ENCODE peak calls at places on chromosome 1, in nine cellular contexts. G is Panc1, X is fibroblast of mammary gland, F is Calu3, Z is AG09309, H is HFFc6, W is dorsolateral prefrontal cortex, V is fibroblast of lung, M is nephron progenitor cell. B is an unnamed sample.

GRCh38 chr1:161705537-161705936 is 1.5 kb upstream of the FCRLA start:
- DNase-seq in G (no peak), V (no peak), Z (no peak), X (no peak), F (no peak), M (no peak), H (no peak), W (no peak), B (no peak)

GRCh38 chr1:24641646-24642151 is 1.4 kb upstream of the SRRM1 start:
- DNase-seq in G (no peak), F (no peak), W (peak), Z (no peak), V (peak), M (peak), X (peak), H (no peak), B (no peak)

GRCh38 chr1:65002508-65003315 is 36.4 kb upstream of the JAK1 start:
- DNase-seq in V (peak), H (peak), M (peak), X (peak), F (peak), Z (peak), G (peak), W (peak), B (no peak)

GRCh38 chr1:214615111-214615510 is 12.1 kb downstream of the CENPF start:
- DNase-seq in W (no peak), G (no peak), H (no peak), M (no peak), V (peak), X (peak), Z (no peak), F (no peak), B (no peak)

GRCh38 chr1:168674252-168674651 is 54.8 kb downstream of the DPT start:
- DNase-seq in G (no peak), V (no peak), M (no peak), W (no peak), X (no peak), Z (no peak), H (no peak), F (no peak), B (no peak)

GRCh38 chr1:14516974-14517812 is 81.3 kb upstream of the KAZN start:
- DNase-seq in V (peak), Z (peak), M (no peak), G (no peak), X (peak), H (no peak), F (no peak), W (no peak), B (no peak)

GRCh38 chr1:8312235-8313218 is 5.4 kb upstream of the SLC45A1 start:
- DNase-seq in W (no peak), V (no peak), H (no peak), Z (no peak), M (no peak), X (no peak), F (no peak), G (no peak), B (no peak)

GRCh38 chr1:116330342-116330652 is 42.7 kb upstream of the ATP1A1 start:
- DNase-seq in M (no peak), G (no peak), V (no peak), W (no peak), X (no peak), Z (no peak), H (no peak), F (no peak), B (no peak)

GRCh38 chr1:109782927-109783326 is 19.2 kb upstream of the EPS8L3 start:
- DNase-seq in X (no peak), V (no peak), W (no peak), H (no peak), G (no peak), Z (no peak), F (no peak), M (no peak), B (no peak)

GRCh38 chr1:201229771-201230635 is 39.4 kb downstream of the IGFN1 start:
- DNase-seq in H (peak), W (no peak), X (peak), M (no peak), G (no peak), V (peak), F (no peak), Z (peak), B (no peak)

GRCh38 chr1:147851149-147851548 is 51.4 kb upstream of the GJA8 start:
- DNase-seq in H (no peak), M (no peak), X (peak), W (no peak), G (peak), F (peak), V (no peak), Z (no peak), B (no peak)

GRCh38 chr1:203340112-203340804 is 10.7 kb downstream of the FMOD start:
- DNase-seq in F (peak), H (peak), W (peak), V (peak), G (no peak), Z (no peak), X (peak), M (peak), B (peak)

GRCh38 chr1:71930526-71930925 is 351.8 kb downstream of the NEGR1 start:
- DNase-seq in Z (no peak), F (no peak), H (peak), W (no peak), M (no peak), V (peak), X (no peak), G (no peak), B (no peak)

GRCh38 chr1:18657436-18658179 is 27.0 kb downstream of the PAX7 start:
- DNase-seq in F (no peak), M (no peak), V (no peak), G (no peak), W (no peak), Z (no peak), X (no peak), H (no peak), B (no peak)

GRCh38 chr1:211830330-211831142 is at the start of gene LPGAT1:
- DNase-seq in F (peak), V (peak), W (peak), G (no peak), M (peak), Z (no peak), X (peak), H (peak), B (peak)

GRCh38 chr1:228097333-228098081 is 5.6 kb downstream of the C1orf35 start:
- DNase-seq in V (no peak), H (no peak), F (no peak), M (no peak), W (no peak), X (no peak), Z (no peak), G (no peak), B (peak)

GRCh38 chr1:212234431-212235298 is 50.5 kb upstream of the PPP2R5A start:
- DNase-seq in G (peak), M (no peak), F (peak), H (peak), X (peak), V (peak), Z (peak), W (peak), B (no peak)

GRCh38 chr1:205259361-205259832 is 31.7 kb downstream of the TMCC2 start:
- DNase-seq in V (peak), F (no peak), H (no peak), Z (no peak), X (peak), M (no peak), G (no peak), W (no peak), B (peak)

GRCh38 chr1:234961468-234962339 is 166.9 kb downstream of the TOMM20 start:
- DNase-seq in X (peak), F (no peak), H (peak), V (peak), G (no peak), M (no peak), Z (peak), W (no peak), B (no peak)

GRCh38 chr1:228882041-228882784 is 146.9 kb downstream of the RHOU start:
- DNase-seq in W (no peak), V (no peak), M (no peak), X (no peak), F (no peak), G (no peak), H (no peak), Z (no peak), B (no peak)

GRCh38 chr1:236021424-236022135 is 43.3 kb downstream of the NID1 start:
- DNase-seq in M (no peak), H (peak), G (no peak), W (no peak), X (peak), V (peak), F (no peak), Z (no peak), B (no peak)

GRCh38 chr1:182637769-182638168 is 33.6 kb upstream of the RGS16 start:
- DNase-seq in Z (no peak), X (no peak), W (no peak), M (no peak), G (no peak), V (no peak), F (no peak), H (no peak), B (no peak)

GRCh38 chr1:44962729-44963128 is 23.7 kb downstream of the EIF2B3 start:
- DNase-seq in X (no peak), F (no peak), W (no peak), M (no peak), G (no peak), V (no peak), H (no peak), Z (no peak), B (peak)

GRCh38 chr1:225435487-225435886 is 7.6 kb upstream of the LBR start:
- DNase-seq in V (no peak), F (no peak), H (no peak), W (no peak), Z (no peak), X (no peak), G (no peak), M (no peak), B (no peak)

GRCh38 chr1:225435957-225436392 is 8.1 kb upstream of the LBR start:
- DNase-seq in G (no peak), Z (no peak), X (no peak), M (no peak), H (no peak), W (no peak), F (no peak), V (no peak), B (no peak)

GRCh38 chr1:225441314-225442119 is 13.7 kb upstream of the LBR start:
- DNase-seq in F (peak), M (no peak), W (no peak), Z (no peak), X (peak), G (no peak), H (no peak), V (no peak), B (no peak)

GRCh38 chr1:225440380-225440957 is 12.6 kb upstream of the LBR start:
- DNase-seq in V (no peak), X (no peak), Z (no peak), W (no peak), G (no peak), H (no peak), F (no peak), M (no peak), B (no peak)

GRCh38 chr1:225437710-225438437 is 10.0 kb upstream of the LBR start:
- DNase-seq in F (peak), X (peak), M (no peak), H (no peak), G (no peak), Z (no peak), W (no peak), V (peak), B (no peak)
- TF ChIP-seq CTCF in F (no peak), X (peak), M (no peak), H (peak), G (peak), Z (peak), W (peak), V (peak), B (peak)

DNA sequence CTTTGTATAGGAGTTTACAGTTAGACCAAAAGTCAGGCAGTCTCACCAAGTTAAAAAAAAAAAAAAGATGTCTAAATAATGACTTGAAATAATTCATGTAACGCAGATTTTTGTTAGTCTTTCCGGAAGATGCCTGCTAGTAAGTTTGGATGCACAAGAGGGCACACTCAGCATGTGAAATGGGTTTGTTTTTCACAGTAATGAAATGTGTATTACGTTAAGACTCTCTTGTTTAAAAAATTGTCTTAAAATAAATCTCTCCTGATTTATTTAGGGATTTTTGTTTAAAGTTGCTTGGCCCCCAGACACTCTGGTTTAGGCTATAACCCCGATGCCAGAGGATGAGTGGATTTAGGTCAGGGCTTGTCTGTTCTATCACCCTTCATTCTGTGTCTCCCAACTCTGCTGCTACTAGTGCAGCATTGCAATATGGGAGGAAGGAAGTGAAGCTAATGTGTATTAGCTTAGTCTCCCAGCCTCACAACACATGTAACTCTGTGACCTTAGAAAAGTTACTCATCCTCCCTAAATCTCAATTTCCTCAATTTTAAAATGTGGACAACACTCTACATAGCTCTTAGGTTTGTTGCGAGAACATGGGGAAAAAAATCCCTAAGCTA is 25.7 kb downstream of the CTH start:
- DNase-seq in X (peak), F (no peak), W (no peak), G (no peak), M (no peak), H (peak), V (peak), Z (peak), B (no peak)
- TF ChIP-seq CTCF in X (peak), F (no peak), W (peak), G (no peak), M (no peak), H (peak), V (peak), Z (peak), B (peak)

DNA sequence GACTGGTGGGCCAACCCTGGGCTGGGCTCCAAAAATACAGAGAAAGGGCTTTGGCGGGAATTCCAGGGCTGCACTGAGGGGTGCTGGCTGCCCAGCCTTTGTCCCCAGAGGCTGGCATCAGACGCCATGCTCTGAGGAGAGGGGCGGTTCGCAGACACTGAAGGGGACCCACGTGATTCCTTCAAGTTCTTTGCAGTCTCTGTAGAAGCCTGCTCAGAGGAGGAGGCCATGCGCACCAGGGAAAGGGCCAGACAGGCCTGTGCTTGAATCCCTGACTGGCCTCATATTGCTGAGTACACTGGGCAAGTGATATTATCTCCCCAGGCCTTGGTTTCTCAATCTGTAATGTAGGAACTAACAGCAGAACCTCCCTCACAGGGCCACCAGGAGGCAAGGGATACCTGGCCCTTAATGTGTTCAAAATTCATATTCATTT is 119.5 kb downstream of the EPHB2 start:
- DNase-seq in H (no peak), V (no peak), X (no peak), F (no peak), M (no peak), Z (no peak), G (no peak), W (no peak), B (no peak)
- TF ChIP-seq CTCF in H (no peak), V (no peak), X (no peak), F (no peak), M (no peak), Z (no peak), G (no peak), W (no peak), B (no peak)

GRCh38 chr1:26542781-26543443 is 13.4 kb downstream of the RPS6KA1 start:
- DNase-seq in H (no peak), F (no peak), M (no peak), G (no peak), X (no peak), Z (no peak), W (no peak), V (no peak), B (no peak)

GRCh38 chr1:26541431-26541815 is 11.9 kb downstream of the RPS6KA1 start:
- DNase-seq in X (no peak), V (no peak), F (no peak), G (no peak), W (no peak), M (no peak), H (no peak), Z (no peak), B (no peak)

GRCh38 chr1:26543444-26543835 is 13.9 kb downstream of the RPS6KA1 start:
- DNase-seq in W (no peak), F (no peak), V (no peak), X (no peak), Z (no peak), M (no peak), G (no peak), H (no peak), B (no peak)

GRCh38 chr1:26540346-26540745 is 10.8 kb downstream of the RPS6KA1 start:
- DNase-seq in G (no peak), Z (no peak), H (no peak), V (no peak), X (no peak), M (no peak), W (no peak), F (no peak), B (no peak)

GRCh38 chr1:26541816-26542711 is 12.5 kb downstream of the RPS6KA1 start:
- DNase-seq in H (no peak), X (peak), F (peak), V (peak), W (peak), M (peak), G (no peak), Z (peak), B (no peak)
- TF ChIP-seq CTCF in H (peak), X (peak), F (no peak), V (peak), W (no peak), M (peak), G (no peak), Z (peak), B (no peak)

DNA sequence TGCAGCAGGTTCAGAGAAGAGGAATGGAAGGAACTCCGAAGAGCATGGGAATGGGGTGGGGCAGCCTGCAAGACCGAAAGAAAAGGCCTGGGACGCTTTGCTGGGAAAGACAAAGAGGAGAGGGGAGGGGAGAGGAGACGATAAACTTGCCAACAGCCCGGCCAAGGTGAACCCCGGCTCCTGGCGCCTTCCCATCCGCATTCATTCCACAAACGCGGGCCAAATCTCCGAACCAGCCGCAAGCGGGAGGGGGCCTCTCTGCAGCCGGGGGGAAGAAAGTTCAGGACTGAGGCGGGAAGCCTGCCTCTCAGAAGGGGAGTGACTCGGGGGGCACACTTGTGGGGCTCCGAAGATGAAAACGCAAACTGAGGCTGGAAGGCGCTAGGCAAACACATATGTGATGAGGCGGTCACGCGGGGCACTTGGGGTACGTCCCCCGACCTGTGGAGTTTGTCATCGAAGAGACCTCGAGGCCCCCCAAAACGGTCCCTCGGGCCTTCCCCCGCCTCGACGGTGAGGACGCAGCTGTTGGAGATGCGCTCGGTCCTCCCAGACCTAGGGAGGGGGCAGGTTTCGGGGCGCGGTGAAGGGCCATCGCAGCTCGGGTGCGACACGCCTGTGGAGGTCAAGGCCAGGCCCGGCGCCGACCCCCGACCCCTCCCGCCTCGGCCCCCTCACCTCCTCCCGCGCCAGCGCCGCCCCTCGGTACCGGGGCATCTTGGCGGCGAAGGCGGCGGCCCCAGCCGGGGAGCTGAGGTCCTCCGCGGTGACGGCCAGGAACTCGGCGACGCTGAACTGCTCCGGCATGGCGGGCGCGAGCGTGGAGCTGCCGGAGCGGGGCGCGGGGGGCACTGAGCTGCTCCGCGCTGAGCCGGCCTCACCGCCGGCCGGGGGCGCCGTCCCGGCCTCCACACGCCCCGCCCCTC is at the start of gene ASAP3:
- DNase-seq in X (peak), Z (no peak), H (peak), W (peak), V (peak), G (no peak), F (peak), M (peak), B (no peak)
- TF ChIP-seq CTCF in X (peak), Z (peak), H (peak), W (peak), V (no peak), G (peak), F (no peak), M (no peak), B (no peak)

GRCh38 chr1:150067184-150068182 is at the start of gene VPS45:
- DNase-seq in H (peak), G (peak), Z (peak), F (peak), M (peak), X (peak), V (peak), W (peak), B (peak)
- TF ChIP-seq CTCF in H (peak), G (no peak), Z (no peak), F (no peak), M (no peak), X (no peak), V (peak), W (peak), B (peak)